ENCODE peak calls at places on chromosomes 11 and 22, in ten cellular contexts. N is RPMI7951; V is Right ventricle myocardium superior; A is stimulated activated CD4-positive, alpha-beta T cell treated with anti-CD3 and anti-CD28 coated beads, Interleukin-12 subunit alpha, Interleukin-12 subunit beta, amount 100 ng/mL, for 4 hours; S is heart left ventricle; I is EL; M is NCI-H146; G is activated B cell treated with CpG ODN at 0.5 μM for 24 hours; O is CD8-positive, alpha-beta memory T cell; P is NCI-H1436. C is an unnamed sample.

GRCh38 chr11:15481871-15482270 is 367.1 kb downstream of the INSC start:
- DNase-seq in N (no peak), V (no peak), A (no peak), S (no peak), I (no peak), M (no peak), G (no peak), O (no peak), P (no peak), C (no peak)

GRCh38 chr11:12174145-12175143 is 64.1 kb downstream of the MICAL2 start:
- DNase-seq in N (peak), V (no peak), A (no peak), S (no peak), I (peak), M (no peak), G (no peak), O (no peak), P (no peak), C (no peak)

GRCh38 chr11:115630109-115630700 is 126.0 kb upstream of the CADM1 start:
- DNase-seq in N (no peak), V (no peak), A (no peak), S (no peak), I (no peak), M (no peak), G (no peak), O (no peak), P (no peak), C (no peak)

GRCh38 chr11:65537620-65538231 is 12.8 kb downstream of the SCYL1 start:
- DNase-seq in N (no peak), V (no peak), A (no peak), S (no peak), I (no peak), M (no peak), G (no peak), O (no peak), P (no peak), C (no peak)

GRCh38 chr11:1784761-1785650 is 21.3 kb upstream of the CTSD start:
- DNase-seq in N (no peak), V (no peak), A (no peak), S (no peak), I (no peak), M (no peak), G (no peak), O (no peak), P (no peak), C (no peak)

GRCh38 chr22:19891350-19892248 is 36.9 kb upstream of the GNB1L start:
- DNase-seq in N (peak), V (no peak), A (peak), S (no peak), I (peak), M (peak), G (no peak), O (peak), P (peak), C (no peak)

GRCh38 chr11:93844568-93844967 is 5.8 kb downstream of the VSTM5 start:
- DNase-seq in N (peak), V (no peak), A (no peak), S (no peak), I (peak), M (no peak), G (no peak), O (no peak), P (no peak), C (no peak)

GRCh38 chr11:124762624-124763155 is 600 bp upstream of the ESAM start:
- DNase-seq in N (no peak), V (no peak), A (no peak), S (no peak), I (no peak), M (peak), G (no peak), O (no peak), P (no peak), C (peak)

GRCh38 chr22:21446128-21446826 is 20.9 kb upstream of the TMEM191C start:
- DNase-seq in N (no peak), V (peak), A (no peak), S (peak), I (no peak), M (no peak), G (no peak), O (no peak), P (no peak), C (no peak)

GRCh38 chr22:19448076-19448607 is 631 bp upstream of the C22orf39 start:
- DNase-seq in N (peak), V (no peak), A (no peak), S (no peak), I (peak), M (peak), G (peak), O (no peak), P (peak), C (no peak)

GRCh38 chr11:19571906-19572305 is 140.7 kb upstream of the NAV2 start:
- DNase-seq in N (no peak), V (no peak), A (no peak), S (no peak), I (no peak), M (no peak), G (no peak), O (no peak), P (no peak), C (no peak)

GRCh38 chr11:8218840-8219239 is 44.8 kb downstream of the LMO1 start:
- DNase-seq in N (no peak), V (no peak), A (no peak), S (no peak), I (no peak), M (no peak), G (no peak), O (no peak), P (no peak), C (no peak)

GRCh38 chr11:111949519-111950426 is 12.6 kb downstream of the DIXDC1 start:
- DNase-seq in N (no peak), V (no peak), A (no peak), S (no peak), I (no peak), M (no peak), G (no peak), O (no peak), P (no peak), C (no peak)

GRCh38 chr11:111206472-111206871 is 39.1 kb upstream of the POU2AF2 start:
- DNase-seq in N (no peak), V (no peak), A (no peak), S (no peak), I (peak), M (no peak), G (no peak), O (no peak), P (no peak), C (no peak)

GRCh38 chr22:40194656-40195055 is 16.9 kb downstream of the TNRC6B start:
- DNase-seq in N (no peak), V (no peak), A (no peak), S (no peak), I (no peak), M (no peak), G (no peak), O (no peak), P (no peak), C (no peak)

GRCh38 chr11:131372243-131372930 is 2.0 kb downstream of the NTM start:
- DNase-seq in N (no peak), V (no peak), A (no peak), S (no peak), I (no peak), M (no peak), G (no peak), O (no peak), P (no peak), C (no peak)

GRCh38 chr11:72562431-72562830 is 111.8 kb downstream of the PDE2A start:
- DNase-seq in N (no peak), V (no peak), A (no peak), S (no peak), I (no peak), M (no peak), G (no peak), O (no peak), P (peak), C (no peak)

GRCh38 chr11:130830563-130830950 is 85.7 kb downstream of the SNX19 start:
- DNase-seq in N (no peak), V (peak), A (no peak), S (no peak), I (no peak), M (no peak), G (no peak), O (no peak), P (no peak), C (no peak)

GRCh38 chr11:126585388-126586302 is 230.2 kb downstream of the ST3GAL4 start:
- DNase-seq in N (peak), V (peak), A (no peak), S (peak), I (peak), M (peak), G (no peak), O (no peak), P (peak), C (peak)

GRCh38 chr11:69873166-69874077 is 54.2 kb upstream of the FGF3 start:
- DNase-seq in N (no peak), V (no peak), A (no peak), S (no peak), I (no peak), M (no peak), G (no peak), O (no peak), P (no peak), C (no peak)

GRCh38 chr11:134024420-134025085 is 44.3 kb upstream of the JAM3 start:
- DNase-seq in N (peak), V (no peak), A (no peak), S (no peak), I (peak), M (no peak), G (no peak), O (no peak), P (no peak), C (no peak)

GRCh38 chr11:74388678-74389327 is 9.4 kb downstream of the PGM2L1 start:
- DNase-seq in N (peak), V (no peak), A (peak), S (peak), I (peak), M (peak), G (no peak), O (no peak), P (peak), C (no peak)

GRCh38 chr11:105244157-105244820 is 104.7 kb upstream of the CARD18 start:
- DNase-seq in N (peak), V (no peak), A (no peak), S (peak), I (peak), M (no peak), G (no peak), O (no peak), P (no peak), C (no peak)